ENCODE peak calls at places on chromosome 1, in four cellular contexts. F, K, E and A are unnamed samples.
A peak's percentile ranks its signal among the peaks of the same experiment; 100 is the strongest.

GRCh38 chr1:167936068-167936929 is at the start of gene DCAF6:
- DNase-seq in F (peak; percentile 97), K (peak; percentile 98), E (peak; percentile 97), A (peak; percentile 98)

GRCh38 chr1:39720094-39720999 is 18.3 kb upstream of the PPIE start:
- DNase-seq in F (no peak), K (no peak), E (no peak), A (no peak)

GRCh38 chr1:248372394-248372793 is 3.2 kb upstream of the OR2T6 start:
- DNase-seq in F (no peak), K (no peak), E (no peak), A (no peak)

GRCh38 chr1:163046071-163046470 is 23.1 kb upstream of the RGS4 start:
- DNase-seq in F (no peak), K (no peak), E (no peak), A (no peak)

GRCh38 chr1:67404212-67404620 is 26.0 kb downstream of the SERBP1 start:
- DNase-seq in F (no peak), K (no peak), E (no peak), A (no peak)

GRCh38 chr1:52970149-52970548 is 43.1 kb downstream of the SCP2 start:
- DNase-seq in F (no peak), K (no peak), E (no peak), A (no peak)

GRCh38 chr1:24987875-24988559 is 57.9 kb upstream of the RUNX3 start:
- DNase-seq in F (no peak), K (no peak), E (no peak), A (no peak)

GRCh38 chr1:201218409-201218808 is 27.8 kb downstream of the IGFN1 start:
- DNase-seq in F (no peak), K (no peak), E (no peak), A (no peak)

GRCh38 chr1:199698222-199698621 is 329.3 kb upstream of the NR5A2 start:
- DNase-seq in F (no peak), K (no peak), E (no peak), A (no peak)

GRCh38 chr1:167273027-167273800 is 52.5 kb downstream of the POU2F1 start:
- DNase-seq in F (no peak), K (no peak), E (no peak), A (no peak)

GRCh38 chr1:207847116-207847515 is 63.8 kb downstream of the CD34 start:
- DNase-seq in F (no peak), K (no peak), E (no peak), A (no peak)

GRCh38 chr1:38527373-38527966 is 332.1 kb downstream of the RRAGC start:
- DNase-seq in F (no peak), K (no peak), E (peak; percentile 54), A (no peak)

GRCh38 chr1:178541396-178541795 is 28.5 kb downstream of the TEX35 start:
- DNase-seq in F (no peak), K (no peak), E (no peak), A (no peak)
- TF ChIP-seq EP300 in F (no peak), K (no peak), E (no peak), A (no peak)

GRCh38 chr1:31569773-31570172 is 6.5 kb upstream of the TINAGL1 start:
- DNase-seq in F (no peak), K (no peak), E (no peak), A (no peak)

GRCh38 chr1:31570906-31571305 is 5.4 kb upstream of the TINAGL1 start:
- DNase-seq in F (no peak), K (no peak), E (no peak), A (no peak)

GRCh38 chr1:31568895-31569655 is 7.2 kb upstream of the TINAGL1 start:
- DNase-seq in F (no peak), K (no peak), E (peak; percentile 67), A (no peak)

GRCh38 chr1:31571340-31572295 is 4.7 kb upstream of the TINAGL1 start:
- DNase-seq in F (no peak), K (peak; percentile 81), E (no peak), A (peak; percentile 28)

DNA sequence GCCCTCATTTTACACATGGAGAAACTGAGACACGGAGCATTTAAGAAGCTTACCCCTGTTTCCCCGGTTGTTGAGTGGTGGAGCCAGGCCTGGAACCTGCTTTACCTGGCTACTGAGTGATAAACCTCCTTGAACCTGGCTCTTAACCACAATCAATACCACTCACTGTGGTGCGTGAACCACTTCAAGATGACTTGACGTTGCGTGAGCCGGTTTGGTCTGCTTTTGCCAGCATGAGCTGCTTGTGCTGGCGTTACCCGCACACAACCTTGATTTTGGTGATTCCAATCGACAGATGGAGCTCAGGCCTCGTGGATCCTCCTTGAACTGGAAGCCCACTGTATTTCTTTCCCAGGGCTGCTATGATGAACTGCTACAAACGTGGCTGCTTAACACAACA is 6.1 kb upstream of the TINAGL1 start:
- DNase-seq in F (no peak), K (peak; percentile 64), E (no peak), A (no peak)
- H3K4me3 ChIP-seq in F (no peak overlapping the region), K (no peak overlapping the region), E (no peak overlapping the region), A (no peak overlapping the region)

DNA sequence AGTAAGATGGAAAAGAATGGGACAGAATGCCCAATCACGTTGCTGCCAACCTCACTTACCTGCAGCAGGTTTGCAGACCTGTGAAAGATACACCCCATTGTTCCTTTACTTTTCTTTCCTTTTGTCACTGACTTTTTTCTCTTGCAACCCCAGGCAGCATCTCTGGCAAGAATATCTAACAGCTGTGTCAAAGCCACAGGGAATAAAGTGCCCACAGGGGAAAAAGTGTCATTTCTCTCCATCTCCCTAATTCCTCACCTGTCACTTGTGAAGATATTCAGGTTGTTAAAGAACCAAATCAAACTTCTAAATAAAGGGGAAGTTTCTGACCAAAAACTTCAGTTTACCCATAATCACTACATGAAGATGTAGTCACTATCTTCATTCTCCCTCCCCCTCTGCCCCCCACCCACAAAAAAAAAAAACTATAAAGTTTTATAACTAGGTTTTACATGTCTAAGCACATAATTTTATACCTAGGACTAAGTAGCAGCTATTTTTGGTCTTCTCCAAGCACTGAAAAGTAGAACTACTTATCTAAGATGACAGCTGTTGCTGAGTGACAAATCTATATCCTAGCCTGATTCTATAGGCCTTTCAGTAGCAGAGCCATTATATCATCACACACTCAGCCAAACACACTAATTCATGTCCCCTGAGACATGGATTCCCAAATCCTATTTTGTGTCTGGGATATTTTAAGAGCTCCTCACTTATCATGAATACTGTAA is 54.9 kb downstream of the TBX15 start:
- DNase-seq in F (no peak), K (no peak), E (no peak), A (no peak)
- TF ChIP-seq EP300 in F (no peak), K (no peak), E (no peak), A (no peak)

DNA sequence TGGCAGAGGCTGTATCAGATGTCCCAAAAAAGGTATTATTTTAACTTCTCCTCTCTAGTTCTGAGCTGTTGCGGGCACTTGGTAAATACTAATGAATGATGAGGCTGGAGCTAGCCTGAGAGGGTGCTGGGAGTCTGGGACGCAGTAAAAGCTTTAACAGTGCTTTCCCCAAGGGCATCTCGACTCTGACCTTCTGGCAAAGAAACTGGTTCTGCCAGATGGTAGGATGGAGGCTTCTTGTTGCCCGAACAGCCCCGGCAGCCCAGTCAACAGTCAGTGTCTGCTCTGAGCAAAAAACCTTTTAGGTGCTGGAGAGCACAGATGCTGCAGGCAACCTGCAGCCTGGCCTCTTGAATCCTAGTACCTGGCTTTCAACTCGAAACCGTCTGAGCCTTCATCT is 2.5 kb upstream of the PNRC2 start:
- DNase-seq in F (no peak), K (no peak), E (peak; percentile 86), A (no peak)
- H3K4me3 ChIP-seq in F (no peak overlapping the region), K (no peak overlapping the region), E (no peak overlapping the region), A (no peak overlapping the region)

GRCh38 chr1:153588482-153588881 is 22.8 kb upstream of the S100A2 start:
- DNase-seq in F (no peak), K (no peak), E (no peak), A (no peak)
- TF ChIP-seq EP300 in F (no peak), K (no peak), E (no peak), A (no peak)

DNA sequence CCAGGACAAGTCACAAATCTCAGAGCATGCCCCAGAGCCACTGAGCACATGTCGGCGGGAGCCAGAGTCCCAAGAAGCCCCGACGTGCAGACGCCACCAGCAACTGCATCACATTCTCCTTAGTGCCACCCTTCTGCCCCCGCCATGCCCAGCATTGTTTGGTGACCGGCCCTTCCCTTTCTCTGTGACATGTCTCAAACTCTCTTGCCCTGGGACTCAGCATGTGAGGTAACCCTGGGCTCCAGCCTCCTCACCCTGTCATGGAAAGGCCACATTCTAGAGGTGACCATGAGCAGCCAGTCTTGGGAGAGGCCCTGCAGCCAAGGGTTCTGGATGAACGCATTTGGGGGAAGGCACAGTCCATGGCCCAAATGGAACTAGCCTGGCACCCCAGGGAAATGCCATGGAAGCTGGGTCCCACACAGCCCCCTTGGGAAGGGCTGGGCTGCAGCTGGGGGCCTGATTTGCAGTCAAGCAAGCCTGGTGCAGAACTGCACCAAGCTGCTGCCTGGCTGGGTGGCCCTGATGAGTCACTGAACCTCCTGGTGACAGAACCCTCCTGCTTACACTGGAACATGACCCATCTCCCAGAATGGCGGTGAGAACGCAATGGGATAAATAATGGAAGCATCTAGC is 94.4 kb downstream of the ITPKB start:
- DNase-seq in F (no peak), K (no peak), E (no peak), A (peak; percentile 62)
- H3K4me3 ChIP-seq in F (no peak overlapping the region), K (no peak overlapping the region), E (no peak overlapping the region), A (no peak overlapping the region)